ENCODE peak calls at places on chromosomes 12 and 14, in five cellular contexts. S is CD8-positive, alpha-beta memory T cell; P is memory B cell; W is substantia nigra; H is frontal cortex. F is an unnamed sample.

GRCh38 chr14:103625361-103626095 is 3.5 kb upstream of the KLC1 start:
- DNase-seq in P (peak), H (no peak), W (no peak), S (peak), F (no peak)

GRCh38 chr14:91325211-91325610 is 80.7 kb upstream of the GPR68 start:
- DNase-seq in S (no peak), H (no peak), P (no peak), W (no peak), F (no peak)

GRCh38 chr14:30894923-30895515 is 20.7 kb downstream of the COCH start:
- DNase-seq in S (no peak), W (no peak), H (no peak), P (no peak), F (no peak)

GRCh38 chr12:14396071-14396470 is 30.6 kb downstream of the ATF7IP start:
- DNase-seq in S (no peak), H (no peak), P (no peak), W (no peak), F (no peak)

GRCh38 chr14:82872494-82872893 is 1338.8 kb upstream of the SEL1L start:
- DNase-seq in S (no peak), W (no peak), P (no peak), H (no peak), F (no peak)

GRCh38 chr12:56158926-56159461 is 835 bp downstream of the MYL6 start:
- DNase-seq in S (no peak), W (no peak), H (peak), P (no peak), F (peak)

GRCh38 chr12:47349770-47350408 is 270.1 kb upstream of the AMIGO2 start:
- DNase-seq in P (no peak), H (no peak), W (no peak), S (no peak), F (no peak)

GRCh38 chr14:74478996-74479635 is 14.0 kb downstream of the NPC2 start:
- DNase-seq in H (peak), S (no peak), P (no peak), W (no peak), F (no peak)

GRCh38 chr12:31589896-31590729 is 823 bp downstream of the DENND5B start:
- DNase-seq in W (peak), P (peak), H (peak), S (no peak), F (peak)

GRCh38 chr12:68521321-68521839 is 89.3 kb upstream of the RAP1B start:
- DNase-seq in P (no peak), S (no peak), W (no peak), H (no peak), F (no peak)

GRCh38 chr12:26124491-26125450 is at the start of gene BHLHE41:
- DNase-seq in S (no peak), W (peak), H (peak), P (peak), F (peak)

GRCh38 chr12:93753285-93753684 is 76.1 kb downstream of the CRADD start:
- DNase-seq in S (no peak), H (no peak), W (no peak), P (no peak), F (no peak)

GRCh38 chr14:24095196-24096068 is 1.3 kb downstream of the PCK2 start:
- DNase-seq in H (no peak), W (no peak), P (peak), S (no peak), F (no peak)

GRCh38 chr14:92783813-92784431 is 10.2 kb upstream of the GOLGA5 start:
- DNase-seq in S (no peak), W (no peak), H (peak), P (peak), F (peak)

GRCh38 chr12:106211973-106212372 is 35.8 kb downstream of the CKAP4 start:
- DNase-seq in W (no peak), H (no peak), P (no peak), S (no peak), F (no peak)

GRCh38 chr14:72369106-72369505 is 436.9 kb downstream of the RGS6 start:
- DNase-seq in S (no peak), P (no peak), W (no peak), H (no peak), F (no peak)

GRCh38 chr12:45687081-45688015 is 42.2 kb upstream of the ARID2 start:
- DNase-seq in H (no peak), S (no peak), W (no peak), P (no peak), F (no peak)

GRCh38 chr12:2051700-2052625 is 824 bp upstream of the CACNA1C start:
- DNase-seq in S (no peak), W (no peak), P (no peak), H (no peak), F (no peak)

GRCh38 chr14:102915292-102916110 is 7.0 kb upstream of the AMN start:
- DNase-seq in H (no peak), P (no peak), W (no peak), S (no peak), F (no peak)

GRCh38 chr12:56104815-56105476 is 587 bp downstream of the PA2G4 start:
- DNase-seq in W (no peak), P (no peak), S (peak), H (no peak), F (no peak)

GRCh38 chr14:104136472-104137296 is 1.7 kb upstream of the KIF26A start:
- DNase-seq in S (no peak), H (no peak), P (no peak), W (no peak), F (no peak)

GRCh38 chr12:66735275-66735674 is 56.4 kb upstream of the GRIP1 start:
- DNase-seq in W (no peak), H (no peak), P (no peak), S (no peak), F (no peak)

GRCh38 chr12:91620949-91621348 is 438.3 kb upstream of the DCN start:
- DNase-seq in H (no peak), P (no peak), S (no peak), W (no peak), F (no peak)

GRCh38 chr12:1614360-1614759 is 14.7 kb upstream of the WNT5B start:
- DNase-seq in H (no peak), S (no peak), P (no peak), W (no peak), F (no peak)

GRCh38 chr14:103641181-103641580 is 12.2 kb downstream of the KLC1 start:
- DNase-seq in H (no peak), S (no peak), W (no peak), P (no peak), F (no peak)

GRCh38 chr14:65866906-65867305 is 454.4 kb downstream of the FUT8 start:
- DNase-seq in S (no peak), P (no peak), W (no peak), H (no peak), F (peak)

GRCh38 chr14:66772146-66772545 is 264.2 kb downstream of the GPHN start:
- DNase-seq in W (no peak), H (no peak), S (no peak), P (no peak), F (no peak)

GRCh38 chr12:52561880-52562449 is 9.0 kb upstream of the KRT71 start:
- DNase-seq in P (no peak), H (no peak), W (no peak), S (no peak), F (no peak)

GRCh38 chr12:128767518-128767917 is 56.2 kb downstream of the SLC15A4 start:
- DNase-seq in S (no peak), P (no peak), H (no peak), W (no peak), F (no peak)

GRCh38 chr14:54570651-54571415 is 3.9 kb downstream of the SAMD4A start:
- DNase-seq in H (no peak), S (no peak), W (no peak), P (no peak), F (no peak)

GRCh38 chr12:76784600-76785051 is 20.7 kb downstream of the ZDHHC17 start:
- DNase-seq in H (no peak), S (no peak), W (no peak), P (no peak), F (no peak)

GRCh38 chr12:10847701-10848100 is 1.6 kb downstream of the PRR4 start:
- DNase-seq in W (no peak), P (no peak), H (no peak), S (no peak), F (no peak)

GRCh38 chr12:52156757-52157565 is 34.9 kb downstream of the KRT80 start:
- DNase-seq in S (peak), H (peak), P (peak), W (peak), F (peak)

GRCh38 chr14:61940669-61941420 is 178.6 kb downstream of the SNAPC1 start:
- DNase-seq in W (no peak), P (no peak), S (no peak), H (no peak), F (no peak)

F was measured in NCI-H1105.